ENCODE peak calls at places on chromosomes 3 and 15, in five cellular contexts. C is K562, V is progenitor cell of endocrine pancreas, S is transverse colon, D is tibial nerve. A is an unnamed sample.

GRCh38 chr3:36911990-36912804 is 32.7 kb downstream of the TRANK1 start:
- DNase-seq in C (peak; percentile 59), V (no peak), S (no peak), D (no peak), A (no peak)

GRCh38 chr3:38601971-38602550 is 47.4 kb downstream of the SCN5A start:
- DNase-seq in D (no peak), V (no peak), C (no peak), S (no peak), A (no peak)

GRCh38 chr3:99250821-99251355 is 349.4 kb upstream of the DCBLD2 start:
- DNase-seq in D (peak; percentile 30), S (no peak), V (no peak), C (no peak), A (no peak)

GRCh38 chr3:155743616-155744015 is 1.3 kb downstream of the PLCH1 start:
- DNase-seq in D (no peak), C (no peak), S (no peak), V (no peak), A (no peak)

GRCh38 chr3:134752761-134753461 is 42.1 kb upstream of the EPHB1 start:
- DNase-seq in D (no peak), C (no peak), S (no peak), V (no peak), A (no peak)

GRCh38 chr3:188153498-188153948 is 434 bp upstream of the LPP start:
- DNase-seq in V (no peak), D (peak; percentile 74), C (no peak), S (peak; percentile 83), A (peak; percentile 74)

GRCh38 chr15:31977812-31978662 is 52.3 kb upstream of the CHRNA7 start:
- DNase-seq in S (peak; percentile 69), C (peak; percentile 53), D (peak; percentile 37), V (peak; percentile 69), A (peak; percentile 66)

GRCh38 chr3:127672429-127673190 is at the start of gene ABTB1:
- DNase-seq in D (peak; percentile 76), S (peak; percentile 90), V (peak; percentile 56), C (peak; percentile 79), A (peak; percentile 62)

GRCh38 chr3:30305021-30305420 is 301.4 kb upstream of the TGFBR2 start:
- DNase-seq in D (no peak), V (no peak), S (no peak), C (no peak), A (no peak)

GRCh38 chr3:106765342-106765741 is 611.9 kb upstream of the CCDC54 start:
- DNase-seq in V (no peak), D (no peak), S (no peak), C (no peak), A (no peak)

GRCh38 chr3:116148881-116149530 is 296.3 kb downstream of the LSAMP start:
- DNase-seq in C (no peak), D (no peak), V (no peak), S (no peak), A (no peak)

GRCh38 chr3:32018723-32019564 is 37.4 kb downstream of the ZNF860 start:
- DNase-seq in C (peak; percentile 52), V (no peak), D (peak; percentile 24), S (no peak), A (no peak)

GRCh38 chr3:182375921-182376320 is 417.4 kb upstream of the ATP11B start:
- DNase-seq in V (no peak), D (no peak), S (no peak), C (no peak), A (no peak)

GRCh38 chr3:189631409-189631808 is 220 bp downstream of the TP63 start:
- DNase-seq in C (no peak), S (no peak), V (no peak), D (no peak), A (no peak)

GRCh38 chr3:48034000-48034516 is 17.8 kb upstream of the MAP4 start:
- DNase-seq in C (no peak), D (no peak), V (no peak), S (no peak), A (no peak)

GRCh38 chr3:4986175-4986610 is 7.0 kb downstream of the BHLHE40 start:
- DNase-seq in V (no peak), S (no peak), C (no peak), D (no peak), A (no peak)

GRCh38 chr15:101536875-101537405 is 47.4 kb upstream of the PCSK6 start:
- DNase-seq in S (no peak), C (no peak), D (no peak), V (no peak), A (peak; percentile 30)

GRCh38 chr3:26505399-26505798 is 117.2 kb upstream of the LRRC3B start:
- DNase-seq in D (no peak), V (no peak), S (no peak), C (no peak), A (no peak)

GRCh38 chr15:26630857-26631256 is 142.0 kb downstream of the GABRB3 start:
- DNase-seq in V (no peak), S (no peak), D (no peak), C (no peak), A (no peak)

GRCh38 chr15:26632500-26632899 is 140.4 kb downstream of the GABRB3 start:
- DNase-seq in S (no peak), V (no peak), D (no peak), C (no peak), A (no peak)

GRCh38 chr15:26631894-26632293 is 141.0 kb downstream of the GABRB3 start:
- DNase-seq in D (no peak), V (no peak), C (peak; percentile 20), S (no peak), A (no peak)

GRCh38 chr15:26628071-26628470 is 144.8 kb downstream of the GABRB3 start:
- DNase-seq in D (no peak), V (no peak), S (no peak), C (peak; percentile 21), A (no peak)

DNA sequence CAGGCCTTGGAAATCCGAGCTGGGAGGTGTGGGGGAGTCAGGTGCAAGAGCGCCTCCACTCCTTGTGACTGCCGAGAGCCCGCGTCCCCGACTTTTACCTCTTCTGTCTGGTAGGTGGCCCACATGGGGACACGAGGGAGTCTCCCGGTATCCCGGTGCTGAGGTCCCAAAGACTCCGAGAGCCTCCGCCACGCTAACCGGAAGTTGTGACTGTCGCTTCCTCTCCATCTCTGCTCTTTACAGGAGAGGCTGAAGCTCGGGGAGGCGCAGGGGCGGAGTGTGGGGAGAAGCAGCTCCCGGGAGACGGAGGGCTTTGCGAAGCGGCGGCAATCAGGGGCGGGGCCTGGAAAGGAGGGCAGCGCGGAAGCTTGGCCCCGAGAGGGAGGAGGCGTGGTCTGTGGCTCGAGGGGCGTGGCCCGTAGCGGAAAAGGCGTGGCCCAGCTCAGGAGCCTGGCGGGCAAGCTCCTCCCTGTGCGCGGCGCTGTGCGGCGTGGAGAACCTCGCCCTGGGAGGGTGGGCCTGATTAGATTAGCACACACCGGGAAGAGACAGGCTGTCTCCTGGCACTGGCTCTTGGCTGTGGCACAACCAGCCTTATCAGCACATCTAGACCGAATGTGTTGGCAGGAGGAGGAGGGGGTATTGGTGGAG is 143.9 kb downstream of the GABRB3 start:
- DNase-seq in V (peak; percentile 46), D (no peak), C (peak; percentile 85), S (no peak), A (peak; percentile 66)
- TF ChIP-seq CTCF in V (no peak), D (no peak), C (no peak), S (no peak), A (no peak)

GRCh38 chr15:93035092-93035915 is 53.7 kb downstream of the RGMA start:
- DNase-seq in C (no peak), S (no peak), V (no peak), D (no peak), A (no peak)

GRCh38 chr15:93036922-93037321 is 52.1 kb downstream of the RGMA start:
- DNase-seq in V (no peak), S (peak; percentile 5), D (no peak), C (no peak), A (no peak)

GRCh38 chr15:93034512-93034911 is 54.5 kb downstream of the RGMA start:
- DNase-seq in S (no peak), V (no peak), D (no peak), C (no peak), A (no peak)

GRCh38 chr15:93037341-93038063 is 51.5 kb downstream of the RGMA start:
- DNase-seq in S (no peak), C (no peak), D (peak; percentile 62), V (no peak), A (no peak)

GRCh38 chr15:93035953-93036810 is 52.8 kb downstream of the RGMA start:
- DNase-seq in D (peak; percentile 52), S (no peak), C (peak; percentile 62), V (no peak), A (no peak)
- TF ChIP-seq CTCF in D (peak; percentile 64), S (peak; percentile 58), C (peak; percentile 62), V (peak; percentile 71), A (peak; percentile 65)

GRCh38 chr15:60592386-60593339 is 113.7 kb upstream of the ICE2 start:
- DNase-seq in S (peak; percentile 90), C (peak; percentile 54), D (peak; percentile 68), V (peak; percentile 66), A (peak; percentile 76)
- TF ChIP-seq CTCF in S (no peak), C (peak; percentile 32), D (no peak), V (peak; percentile 48), A (no peak)

DNA sequence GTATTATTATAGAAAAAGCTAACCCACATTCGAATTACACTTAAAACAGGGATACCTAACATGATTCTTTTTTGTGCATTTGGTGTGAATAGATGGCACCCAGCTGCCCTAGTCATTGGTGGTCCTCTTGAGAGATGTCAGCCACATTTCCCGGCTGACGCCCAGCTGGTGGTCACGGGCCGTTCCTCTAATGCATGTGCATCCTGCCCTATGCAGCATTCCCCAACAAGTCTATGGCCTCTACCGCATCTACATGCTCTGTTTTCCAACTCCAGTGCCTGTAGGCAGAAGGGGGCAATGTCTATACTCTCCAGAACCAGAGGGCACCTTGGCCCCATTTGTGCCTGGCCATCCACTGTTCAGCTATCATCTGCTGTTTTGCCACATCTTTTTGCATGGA is 78.6 kb upstream of the PRICKLE2 start:
- DNase-seq in V (no peak), S (no peak), D (no peak), C (no peak), A (no peak)
- TF ChIP-seq CTCF in V (no peak), S (no peak), D (no peak), C (no peak), A (no peak)

GRCh38 chr15:80760971-80761370 is 18.2 kb upstream of the CEMIP start:
- DNase-seq in S (no peak), V (no peak), C (no peak), D (no peak), A (no peak)
- TF ChIP-seq CTCF in S (no peak), V (no peak), C (no peak), D (no peak), A (no peak)

GRCh38 chr3:64717872-64718613 is 30.2 kb upstream of the ADAMTS9 start:
- DNase-seq in S (no peak), C (no peak), V (no peak), D (no peak), A (no peak)
- TF ChIP-seq CTCF in S (peak; percentile 31), C (no peak), V (peak; percentile 66), D (no peak), A (peak; percentile 73)

GRCh38 chr3:196726788-196727675 is 12.6 kb upstream of the PAK2 start:
- DNase-seq in S (no peak), V (no peak), D (no peak), C (peak; percentile 11), A (no peak)
- TF ChIP-seq CTCF in S (no peak), V (no peak), D (no peak), C (no peak), A (no peak)

A was measured in mesothelial cell of epicardium.